ENCODE peak calls at places on chromosomes 5 and 9, in four cellular contexts. G is A549, X is ovary, Q is HepG2. O is an unnamed sample.

GRCh38 chr9:124752967-124753366 is 18.1 kb downstream of the NR6A1 start:
- DNase-seq in G (no peak), X (no peak), Q (no peak), O (no peak)

GRCh38 chr5:12109075-12109688 is 204.9 kb upstream of the CTNND2 start:
- DNase-seq in G (no peak), X (no peak), Q (no peak), O (no peak)

GRCh38 chr5:112921031-112921832 is 795 bp downstream of the REEP5 start:
- DNase-seq in G (peak), X (peak), Q (peak), O (peak)

GRCh38 chr5:43635374-43635773 is 32.4 kb downstream of the NNT start:
- DNase-seq in G (no peak), X (no peak), Q (no peak), O (no peak)

GRCh38 chr5:35773936-35774335 is 82.8 kb upstream of the IL7R start:
- DNase-seq in G (no peak), X (no peak), Q (no peak), O (no peak)

GRCh38 chr5:119328753-119329602 is 26.8 kb upstream of the TNFAIP8 start:
- DNase-seq in G (no peak), X (no peak), Q (no peak), O (peak)

GRCh38 chr5:151509231-151509630 is 61.8 kb downstream of the SLC36A1 start:
- DNase-seq in G (no peak), X (no peak), Q (no peak), O (no peak)

GRCh38 chr9:132578367-132578932 is 4.0 kb upstream of the BARHL1 start:
- DNase-seq in G (no peak), X (no peak), Q (no peak), O (no peak)

GRCh38 chr9:17116400-17116837 is 18.4 kb upstream of the CNTLN start:
- DNase-seq in G (peak), X (no peak), Q (peak), O (no peak)

GRCh38 chr5:178777557-178777956 is 47.1 kb upstream of the ZNF354A start:
- DNase-seq in G (no peak), X (no peak), Q (no peak), O (peak)

GRCh38 chr5:173786296-173787187 is 101.6 kb upstream of the CPEB4 start:
- DNase-seq in G (no peak), X (no peak), Q (no peak), O (no peak)

GRCh38 chr5:1792842-1793266 is 6.8 kb downstream of the MRPL36 start:
- DNase-seq in G (no peak), X (no peak), Q (no peak), O (peak)

GRCh38 chr9:120941046-120941770 is 14.6 kb upstream of the TRAF1 start:
- DNase-seq in G (no peak), X (no peak), Q (no peak), O (no peak)

GRCh38 chr5:140116716-140117115 is 2.8 kb downstream of the PURA start:
- DNase-seq in G (peak), X (no peak), Q (no peak), O (no peak)

GRCh38 chr9:120040896-120041295 is 539.1 kb downstream of the CDK5RAP2 start:
- DNase-seq in G (no peak), X (no peak), Q (no peak), O (no peak)

GRCh38 chr5:167861134-167861930 is 430.1 kb upstream of the WWC1 start:
- DNase-seq in G (no peak), X (no peak), Q (no peak), O (no peak)

GRCh38 chr9:124354364-124355031 is 60.7 kb downstream of the PSMB7 start:
- DNase-seq in G (no peak), X (no peak), Q (no peak), O (no peak)

GRCh38 chr5:165035520-165035919 is 1530.1 kb downstream of the MAT2B start:
- DNase-seq in G (no peak), X (no peak), Q (no peak), O (no peak)

GRCh38 chr5:123199527-123199926 is 110.5 kb downstream of the PRDM6 start:
- DNase-seq in G (no peak), X (no peak), Q (no peak), O (no peak)

GRCh38 chr5:65790371-65791163 is 68.6 kb downstream of the NLN start:
- DNase-seq in G (no peak), X (no peak), Q (no peak), O (no peak)

GRCh38 chr5:170809551-170809950 is 26.0 kb downstream of the GABRP start:
- DNase-seq in G (peak), X (no peak), Q (no peak), O (peak)

GRCh38 chr9:134384811-134385479 is 58.7 kb downstream of the RXRA start:
- DNase-seq in G (no peak), X (no peak), Q (no peak), O (no peak)

GRCh38 chr9:134388289-134388808 is 62.1 kb downstream of the RXRA start:
- DNase-seq in G (no peak), X (no peak), Q (peak), O (no peak)

GRCh38 chr9:134388976-134389375 is 62.7 kb downstream of the RXRA start:
- DNase-seq in G (no peak), X (no peak), Q (no peak), O (no peak)

GRCh38 chr9:134385873-134386370 is 59.7 kb downstream of the RXRA start:
- DNase-seq in G (no peak), X (no peak), Q (no peak), O (no peak)

DNA sequence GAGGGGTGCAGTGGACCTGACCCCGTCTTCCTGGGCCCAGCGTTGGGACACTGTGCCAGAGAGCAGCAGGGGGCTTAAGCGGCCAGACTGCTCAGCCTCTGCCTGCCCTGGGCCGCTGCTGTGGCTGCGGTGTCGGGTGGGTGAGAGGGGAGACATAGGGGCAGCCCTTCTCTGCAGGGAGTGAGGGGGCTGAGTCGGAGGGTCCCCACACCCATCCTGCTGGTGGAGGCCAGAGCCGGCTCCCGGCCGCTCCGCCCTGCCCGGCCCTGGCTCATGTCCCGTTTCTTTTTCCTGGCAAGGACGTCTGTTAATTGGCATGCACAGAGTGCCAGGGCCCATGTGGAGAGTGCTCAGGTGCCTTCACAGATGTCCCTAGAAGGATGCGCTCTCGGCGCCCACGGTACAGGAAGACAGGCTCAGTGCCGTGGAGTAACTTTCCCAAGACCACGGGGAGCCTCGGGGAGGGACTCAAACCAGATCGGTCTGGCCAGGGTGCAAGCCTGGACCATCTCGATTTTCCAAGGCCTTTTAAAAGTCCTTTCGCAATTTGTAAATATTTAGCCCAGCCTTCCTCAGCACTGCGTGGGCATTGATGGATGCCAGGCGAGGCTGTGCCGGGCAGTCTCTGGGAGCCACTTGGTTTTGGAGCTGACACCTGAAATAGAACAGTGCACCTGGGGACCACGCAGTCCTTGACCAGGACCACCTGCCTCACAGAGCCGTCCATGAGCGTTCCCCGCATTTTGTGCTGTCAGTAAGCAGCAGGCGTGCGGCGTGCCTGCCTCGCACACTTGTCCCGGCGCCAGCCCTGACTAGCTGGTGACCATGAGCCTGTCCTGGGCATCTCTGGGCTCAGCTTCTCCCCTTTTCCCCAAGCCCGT is 60.9 kb downstream of the RXRA start:
- DNase-seq in G (no peak), X (peak), Q (no peak), O (peak)
- TF ChIP-seq EP300 in G (no peak), X (no peak), Q (no peak), O (peak)

DNA sequence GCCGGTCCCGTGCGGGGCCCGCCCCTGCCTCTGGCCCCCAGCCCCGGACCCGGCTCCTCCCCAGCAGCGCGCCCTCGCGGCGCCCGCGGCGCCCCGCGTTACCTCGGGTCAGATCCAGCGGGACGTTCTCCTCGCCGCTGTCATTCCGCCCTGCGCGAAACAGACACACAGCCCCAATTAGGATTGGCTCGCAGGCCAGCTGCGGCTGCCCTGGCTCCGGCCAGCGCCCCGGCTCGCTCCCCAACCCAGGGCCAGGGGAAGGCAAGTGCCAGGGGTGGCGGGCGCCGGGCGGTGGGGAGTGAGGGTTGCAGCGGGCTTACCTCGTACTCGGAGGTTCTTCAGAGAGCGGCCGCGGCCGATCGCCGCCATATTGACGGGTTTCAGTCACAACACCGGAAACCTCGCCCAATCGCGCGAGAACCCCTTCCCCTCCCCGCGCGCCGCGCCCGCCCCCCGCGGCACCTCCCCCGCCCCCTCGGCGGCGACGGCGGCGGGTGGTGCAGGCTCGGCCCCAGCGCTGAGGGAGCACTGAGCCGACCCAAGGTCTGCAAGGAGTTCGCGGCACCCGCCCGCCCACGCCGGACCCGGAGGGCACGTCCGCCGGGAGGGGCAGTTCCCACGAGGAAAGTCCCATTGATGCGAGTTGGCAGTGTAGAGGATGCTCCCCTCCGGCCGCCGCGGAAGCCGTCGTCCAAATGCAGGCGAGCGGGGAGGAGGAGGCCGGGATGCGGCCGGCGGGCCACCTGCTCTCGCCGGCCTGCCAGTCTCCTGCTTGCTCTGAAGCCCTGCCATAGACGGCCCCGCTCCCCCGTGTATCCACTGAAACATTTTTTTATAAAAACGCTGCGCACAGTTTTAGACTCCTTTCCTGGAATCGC is at the start of gene RICTOR:
- DNase-seq in G (peak), X (peak), Q (peak), O (peak)
- H3K4me3 ChIP-seq in G (peak), X (peak), Q (peak), O (peak)

GRCh38 chr9:105361873-105362272 is 86.0 kb upstream of the FSD1L start:
- DNase-seq in G (no peak), X (no peak), Q (no peak), O (no peak)
- TF ChIP-seq EP300 in G (no peak), X (no peak), Q (no peak), O (no peak)

DNA sequence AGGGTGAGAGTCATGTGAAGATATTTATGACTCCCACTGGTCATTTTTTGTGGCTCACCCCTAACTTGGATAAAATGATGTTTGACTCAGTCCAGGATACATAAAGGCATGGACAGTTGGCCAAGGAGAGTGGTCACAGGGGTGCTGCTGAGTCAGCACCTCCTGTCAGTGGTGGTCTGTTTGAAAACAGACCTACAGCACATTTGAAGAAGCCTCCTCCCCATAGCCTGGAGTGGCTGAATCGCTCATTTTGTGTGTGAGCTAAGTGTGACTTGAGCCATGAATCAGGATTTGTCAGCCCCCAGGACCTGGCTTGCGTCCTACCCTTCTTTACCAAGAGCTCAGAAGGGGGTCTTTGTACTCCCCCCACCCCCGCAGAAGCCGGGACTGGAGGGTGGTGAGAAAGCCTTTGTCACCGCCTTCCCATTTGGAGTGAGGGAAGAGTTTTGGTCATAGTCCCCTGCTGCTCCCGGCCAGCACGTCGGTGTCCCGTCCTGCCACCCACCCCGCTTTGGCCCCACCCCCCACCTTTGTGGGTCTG is 35.6 kb downstream of the TRIO start:
- DNase-seq in G (no peak), X (no peak), Q (no peak), O (no peak)
- H3K4me3 ChIP-seq in G (peak), X (no peak), Q (no peak), O (no peak)

GRCh38 chr5:124647393-124647792 is 99.0 kb downstream of the ZNF608 start:
- DNase-seq in G (no peak), X (no peak), Q (no peak), O (no peak)
- TF ChIP-seq EP300 in G (no peak), X (no peak), Q (no peak), O (no peak)

GRCh38 chr5:149412783-149413476 is 33.8 kb upstream of the IL17B start:
- DNase-seq in G (no peak), X (peak), Q (no peak), O (no peak)
- H3K4me3 ChIP-seq in G (no peak), X (peak), Q (no peak), O (peak)

GRCh38 chr9:136093331-136093986 is 1.6 kb downstream of the NACC2 start:
- DNase-seq in G (peak), X (no peak), Q (no peak), O (no peak)
- TF ChIP-seq EP300 in G (no peak), X (no peak), Q (no peak), O (no peak)

DNA sequence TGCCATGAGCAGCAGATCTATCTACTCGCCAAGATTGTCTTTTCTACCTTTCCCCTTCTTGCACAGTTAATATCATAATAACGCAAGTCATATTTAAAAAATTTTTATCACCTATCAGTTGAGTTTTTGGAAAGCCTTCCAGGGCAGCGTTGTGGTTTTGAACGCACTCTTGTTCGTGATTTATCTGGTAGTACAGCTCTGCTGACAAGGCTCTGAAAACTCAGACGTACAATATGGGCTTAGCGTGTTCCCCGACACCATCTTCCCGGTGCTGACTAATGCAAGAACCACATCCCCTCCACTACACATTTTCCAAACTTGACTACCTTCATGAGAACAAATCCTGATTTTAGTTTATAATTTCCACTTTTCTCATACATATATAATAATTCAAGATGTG is 1.6 kb upstream of the NFIL3 start:
- DNase-seq in G (no peak), X (no peak), Q (no peak), O (no peak)
- H3K4me3 ChIP-seq in G (no peak), X (peak), Q (no peak), O (no peak)